ENCODE peak calls at places on chromosomes 13 and 19, in seven cellular contexts. E is left ventricle myocardium inferior, U is brain microvascular endothelial cell, Q is psoas muscle, J is kidney epithelial cell, L is gastrocnemius medialis, N is tibial nerve. G is an unnamed sample.

GRCh38 chr19:47315125-47315821 is 5.6 kb downstream of the C5AR1 start:
- DNase-seq in E (peak; percentile 40), U (peak; percentile 96), Q (peak; percentile 62), J (peak; percentile 81), L (peak; percentile 67), N (peak; percentile 65), G (no peak)

GRCh38 chr13:111383591-111384440 is 63.4 kb downstream of the TEX29 start:
- DNase-seq in E (no peak), U (no peak), Q (no peak), J (no peak), L (no peak), N (no peak), G (no peak)

GRCh38 chr13:45196622-45197021 is 4.2 kb downstream of the KCTD4 start:
- DNase-seq in E (no peak), U (peak; percentile 36), Q (no peak), J (no peak), L (no peak), N (no peak), G (no peak)

GRCh38 chr19:51016798-51017683 is 2.5 kb downstream of the KLK10 start:
- DNase-seq in E (no peak), U (peak; percentile 14), Q (no peak), J (no peak), L (no peak), N (peak; percentile 9), G (peak; percentile 74)

GRCh38 chr19:33840783-33841182 is 44.1 kb downstream of the KCTD15 start:
- DNase-seq in E (no peak), U (no peak), Q (no peak), J (no peak), L (no peak), N (no peak), G (no peak)

GRCh38 chr19:38898788-38899446 is 501 bp downstream of the SIRT2 start:
- DNase-seq in E (no peak), U (peak; percentile 11), Q (no peak), J (no peak), L (peak; percentile 30), N (peak; percentile 18), G (peak; percentile 13)

GRCh38 chr13:96229356-96229755 is 139.4 kb downstream of the HS6ST3 start:
- DNase-seq in E (no peak), U (peak; percentile 7), Q (no peak), J (no peak), L (no peak), N (no peak), G (peak; percentile 5)

GRCh38 chr19:36488816-36489138 is 584 bp downstream of the ZNF566 start:
- DNase-seq in E (no peak), U (peak; percentile 3), Q (peak; percentile 15), J (no peak), L (no peak), N (no peak), G (no peak)

GRCh38 chr13:112554214-112554850 is 33.6 kb downstream of the TUBGCP3 start:
- DNase-seq in E (no peak), U (no peak), Q (no peak), J (no peak), L (no peak), N (no peak), G (no peak)
- H3K4me3 ChIP-seq in E (no peak overlapping the region), U (no peak overlapping the region), Q (no peak overlapping the region), J (no peak overlapping the region), L (no peak overlapping the region), N (no peak overlapping the region), G (no peak overlapping the region)

GRCh38 chr13:52850396-52851152 is 2.1 kb upstream of the PCDH8 start:
- DNase-seq in E (peak; percentile 72), U (no peak), Q (peak; percentile 73), J (no peak), L (no peak), N (peak; percentile 54), G (no peak)
- H3K27me3 ChIP-seq in E (peaks cover 79% of the 10 kb centered on the region), U (peaks cover 54% of the 10 kb centered on the region), Q (peaks cover 33% of the 10 kb centered on the region), J (peaks cover 56% of the 10 kb centered on the region), L (peaks cover 68% of the 10 kb centered on the region), N (peaks cover 49% of the 10 kb centered on the region), G (peaks cover 31% of the 10 kb centered on the region)

GRCh38 chr19:8505680-8506401 is 3.4 kb upstream of the PRAM1 start:
- DNase-seq in E (peak; percentile 85), U (peak; percentile 48), Q (peak; percentile 82), J (peak; percentile 19), L (peak; percentile 88), N (peak; percentile 81), G (peak; percentile 84)
- TF ChIP-seq CTCF in E (peak; percentile 92), U (peak; percentile 93), Q (peak; percentile 84), J (peak; percentile 96), L (peak; percentile 91), N (peak; percentile 93), G (peak; percentile 85)

GRCh38 chr19:10621966-10622365 is 3.4 kb upstream of the SLC44A2 start:
- DNase-seq in E (no peak), U (no peak), Q (no peak), J (no peak), L (no peak), N (no peak), G (no peak)

GRCh38 chr19:10624585-10624984 is 768 bp upstream of the SLC44A2 start:
- DNase-seq in E (no peak), U (no peak), Q (no peak), J (no peak), L (no peak), N (no peak), G (no peak)

GRCh38 chr19:10620786-10621185 is 4.6 kb upstream of the SLC44A2 start:
- DNase-seq in E (no peak), U (no peak), Q (no peak), J (no peak), L (no peak), N (no peak), G (no peak)

GRCh38 chr19:10625003-10625761 is at the start of gene SLC44A2:
- DNase-seq in E (peak; percentile 86), U (peak; percentile 26), Q (peak; percentile 90), J (no peak), L (peak; percentile 92), N (peak; percentile 61), G (peak; percentile 85)

DNA sequence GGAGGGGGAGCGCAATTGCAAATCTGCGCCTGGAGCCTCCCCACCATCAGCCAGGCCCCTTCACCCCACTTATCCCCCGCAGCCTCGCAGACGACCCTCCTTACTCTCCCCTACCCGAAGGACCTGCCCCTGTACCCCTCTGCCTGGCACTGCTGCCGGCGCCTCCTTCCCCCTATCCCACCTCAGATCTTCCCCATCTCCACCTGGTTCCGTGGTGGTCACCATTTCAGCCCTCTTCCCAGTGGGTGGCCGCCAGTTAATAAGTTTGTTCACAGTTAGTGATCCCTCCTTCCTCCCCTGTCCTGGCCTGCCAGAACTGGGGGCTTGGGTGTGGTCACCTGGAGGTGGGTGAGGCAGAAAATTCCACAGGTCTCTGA is 397 bp downstream of the SLC44A2 start:
- DNase-seq in E (no peak), U (no peak), Q (no peak), J (no peak), L (no peak), N (no peak), G (no peak)
- H3K4me3 ChIP-seq in E (peak overlapping the region; percentile 79), U (peak overlapping the region; percentile 53), Q (peak overlapping the region; percentile 93), J (peak overlapping the region; percentile 65), L (peak overlapping the region; percentile 65), N (peak overlapping the region; percentile 36), G (peak overlapping the region; percentile 67)

GRCh38 chr19:49128545-49129237 is 9.3 kb downstream of the PPFIA3 start:
- DNase-seq in E (no peak), U (no peak), Q (no peak), J (no peak), L (no peak), N (no peak), G (no peak)
- H3K27me3 ChIP-seq in E (no peaks in the 10 kb centered on the region), U (no peaks in the 10 kb centered on the region), Q (no peaks in the 10 kb centered on the region), J (peaks cover 13% of the 10 kb centered on the region), L (peaks cover 4% of the 10 kb centered on the region), N (peaks cover 21% of the 10 kb centered on the region), G (no peaks in the 10 kb centered on the region)

GRCh38 chr13:100659578-100659977 is 15.0 kb downstream of the TMTC4 start:
- DNase-seq in E (no peak), U (no peak), Q (no peak), J (no peak), L (no peak), N (no peak), G (no peak)
- TF ChIP-seq CTCF in E (no peak), U (peak; percentile 24), Q (no peak), J (no peak), L (no peak), N (no peak), G (no peak)

GRCh38 chr19:4582980-4583842 is 23.7 kb upstream of the SEMA6B start:
- DNase-seq in E (no peak), U (no peak), Q (no peak), J (no peak), L (no peak), N (no peak), G (no peak)

GRCh38 chr19:4582112-4582553 is 22.6 kb upstream of the SEMA6B start:
- DNase-seq in E (no peak), U (no peak), Q (no peak), J (no peak), L (no peak), N (no peak), G (no peak)

GRCh38 chr19:4580961-4581380 is 21.5 kb upstream of the SEMA6B start:
- DNase-seq in E (no peak), U (no peak), Q (no peak), J (no peak), L (no peak), N (no peak), G (no peak)

GRCh38 chr19:4580021-4580901 is 20.8 kb upstream of the SEMA6B start:
- DNase-seq in E (no peak), U (no peak), Q (no peak), J (no peak), L (no peak), N (no peak), G (no peak)

DNA sequence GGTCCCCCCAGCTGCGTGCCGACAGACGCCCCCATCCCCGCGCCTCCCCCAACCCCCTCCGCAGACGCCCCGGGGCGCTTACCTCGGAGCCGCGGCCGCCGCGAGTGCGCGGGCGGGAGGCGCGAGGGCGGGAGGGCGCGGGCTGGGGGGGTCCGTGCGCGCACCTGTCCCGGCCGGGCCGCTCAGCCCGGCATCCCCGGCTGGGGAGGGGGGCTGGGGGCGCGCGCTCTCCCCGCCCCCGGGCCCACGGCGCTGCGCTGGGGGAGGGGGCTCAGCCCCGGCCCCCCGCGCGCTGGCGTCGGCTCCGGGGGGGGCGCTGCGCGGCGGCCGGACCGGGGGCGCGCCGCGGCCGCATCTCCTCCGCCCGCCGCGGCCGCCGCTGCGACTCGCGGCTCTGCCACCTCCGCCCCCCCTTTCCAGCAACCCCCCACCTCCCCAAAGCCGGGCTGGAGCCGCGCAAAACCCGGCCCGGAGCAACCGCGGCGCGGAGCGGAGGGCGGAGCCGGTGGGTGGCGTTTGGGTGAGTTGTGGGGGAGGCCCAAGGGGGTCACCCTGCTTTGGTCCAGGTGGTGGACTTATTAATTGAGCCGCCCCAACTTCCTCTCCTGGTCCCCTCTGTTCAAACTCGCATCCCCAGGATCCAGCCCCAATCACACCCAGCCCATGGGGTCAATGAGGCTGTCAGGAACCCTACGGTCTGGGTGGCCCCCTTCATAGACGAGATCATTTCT is 22.1 kb upstream of the SEMA6B start:
- DNase-seq in E (no peak), U (no peak), Q (no peak), J (no peak), L (no peak), N (no peak), G (no peak)
- H3K4me3 ChIP-seq in E (peak overlapping the region; percentile 61), U (no peak overlapping the region), Q (peak overlapping the region; percentile 49), J (peak overlapping the region; percentile 45), L (peak overlapping the region; percentile 36), N (no peak overlapping the region), G (peak overlapping the region; percentile 25)

G was measured in prostate gland.